ENCODE peak calls at places on chromosome 13, in nine cellular contexts. J is uterus; T is AG04450; H is pancreas; D is transverse colon; U is cardiac muscle cell; C is substantia nigra; A is CD4-positive, alpha-beta T cell; X is tibial artery. I is an unnamed sample.

GRCh38 chr13:24271611-24272451 is 37.5 kb upstream of the C1QTNF9 start:
- DNase-seq in D (peak; percentile 72), J (peak; percentile 52), A (peak; percentile 60), H (peak; percentile 93), T (peak; percentile 45), C (peak; percentile 63), X (peak; percentile 52), U (peak; percentile 90), I (no peak)

GRCh38 chr13:105090244-105090643 is 1445.2 kb downstream of the EFNB2 start:
- DNase-seq in T (no peak), A (no peak), D (no peak), U (peak; percentile 34), J (no peak), X (no peak), H (no peak), C (no peak), I (no peak)

GRCh38 chr13:98834254-98834960 is 81.9 kb upstream of the SLC15A1 start:
- DNase-seq in X (no peak), C (no peak), A (no peak), T (no peak), D (no peak), J (no peak), U (no peak), H (no peak), I (no peak)

GRCh38 chr13:89514534-89515312 is 1832.8 kb upstream of the MIR17HG start:
- DNase-seq in A (no peak), J (no peak), T (peak; percentile 11), D (no peak), X (no peak), H (no peak), U (peak; percentile 33), C (no peak), I (no peak)

GRCh38 chr13:27794921-27795717 is 2.8 kb downstream of the GSX1 start:
- DNase-seq in D (no peak), H (no peak), T (no peak), X (no peak), J (no peak), U (no peak), C (no peak), A (no peak), I (no peak)

GRCh38 chr13:21800847-21801616 is 130.2 kb downstream of the FGF9 start:
- DNase-seq in C (no peak), J (no peak), H (no peak), D (no peak), A (no peak), U (no peak), X (no peak), T (no peak), I (no peak)

GRCh38 chr13:40963927-40964326 is 55.2 kb downstream of the ELF1 start:
- DNase-seq in D (no peak), U (peak; percentile 29), X (no peak), C (no peak), J (no peak), T (no peak), H (no peak), A (no peak), I (no peak)

GRCh38 chr13:80052286-80052685 is 288.6 kb downstream of the SPRY2 start:
- DNase-seq in A (no peak), U (no peak), T (no peak), H (no peak), X (no peak), J (no peak), C (no peak), D (no peak), I (no peak)

GRCh38 chr13:55199132-55199531 is 1941.6 kb upstream of the PRR20A start:
- DNase-seq in U (no peak), X (no peak), J (no peak), H (no peak), T (no peak), D (no peak), C (no peak), A (no peak), I (no peak)

GRCh38 chr13:111506621-111507020 is 186.2 kb downstream of the TEX29 start:
- DNase-seq in T (no peak), J (no peak), A (no peak), H (no peak), X (no peak), D (no peak), C (no peak), U (no peak), I (no peak)

GRCh38 chr13:35512271-35512920 is 35.9 kb upstream of the MAB21L1 start:
- DNase-seq in X (no peak), D (no peak), C (no peak), J (peak; percentile 54), T (peak; percentile 16), H (no peak), A (no peak), U (peak; percentile 97), I (no peak)

GRCh38 chr13:20044086-20044485 is 85.6 kb downstream of the ZMYM2 start:
- DNase-seq in X (no peak), U (no peak), J (no peak), D (no peak), C (no peak), H (peak; percentile 20), A (no peak), T (no peak), I (no peak)

GRCh38 chr13:30676672-30677071 is 58.7 kb upstream of the ALOX5AP start:
- DNase-seq in U (peak; percentile 50), A (no peak), X (no peak), H (no peak), J (no peak), C (no peak), D (no peak), T (no peak), I (no peak)

GRCh38 chr13:25625361-25625760 is 253.6 kb downstream of the ATP8A2 start:
- DNase-seq in D (no peak), U (no peak), X (no peak), J (no peak), H (no peak), C (no peak), T (no peak), A (no peak), I (no peak)

GRCh38 chr13:113112893-113113845 is 7.6 kb downstream of the F7 start:
- DNase-seq in H (no peak), C (no peak), U (no peak), D (peak; percentile 0), J (peak; percentile 4), A (no peak), X (peak; percentile 10), T (no peak), I (no peak)

DNA sequence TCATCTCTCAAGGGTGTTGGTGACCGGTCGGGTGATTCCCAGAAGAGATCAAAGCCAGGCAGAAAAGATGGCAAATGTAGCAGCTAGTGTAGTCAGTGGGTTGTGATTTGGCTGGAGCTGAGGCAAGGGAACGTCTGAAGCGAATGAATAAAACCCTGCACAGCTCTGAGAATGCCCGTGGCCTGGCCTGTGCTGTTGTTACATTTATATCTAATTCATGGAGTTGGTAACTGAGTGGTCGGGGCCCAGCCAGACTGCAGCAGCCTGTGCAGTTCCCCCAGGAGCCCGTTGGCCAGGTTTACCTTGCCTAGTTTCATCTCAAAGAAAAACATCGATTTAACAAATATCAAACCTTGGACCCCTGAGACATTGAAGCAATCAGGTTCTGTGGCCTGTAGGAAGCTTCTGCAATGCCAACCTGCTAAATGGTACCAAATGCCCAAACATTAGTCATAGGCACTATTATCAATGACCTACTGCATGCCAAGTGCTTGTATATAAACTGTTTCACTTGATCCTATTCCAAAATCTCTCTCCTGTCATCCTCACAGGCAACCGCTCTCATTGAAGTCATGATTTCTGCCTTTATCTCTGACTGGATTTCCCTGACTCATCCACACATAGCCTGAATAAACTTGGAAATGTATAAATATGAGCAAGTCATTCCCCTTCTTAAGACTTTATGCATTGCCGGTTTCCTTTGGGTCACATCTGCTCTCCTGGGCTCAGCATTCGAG is 153.6 kb upstream of the SERP2 start:
- DNase-seq in J (no peak), A (no peak), T (peak; percentile 52), D (no peak), U (peak; percentile 58), H (no peak), X (no peak), C (no peak), I (no peak)
- H3K27ac ChIP-seq in J (peak overlapping the region; percentile 80), A (no peak overlapping the region), T (peak overlapping the region; percentile 47), D (peak overlapping the region; percentile 70), U (no peak overlapping the region), H (no peak overlapping the region), X (peak overlapping the region; percentile 89), C (peak overlapping the region; percentile 32), I (peak overlapping the region; percentile 71)

GRCh38 chr13:51771418-51772104 is 32.4 kb downstream of the DHRS12 start:
- DNase-seq in H (peak; percentile 92), T (no peak), J (no peak), D (no peak), A (no peak), U (no peak), X (no peak), C (no peak), I (no peak)

GRCh38 chr13:51770681-51771417 is 33.1 kb downstream of the DHRS12 start:
- DNase-seq in D (no peak), T (no peak), C (no peak), H (peak; percentile 74), J (no peak), X (no peak), U (no peak), A (no peak), I (no peak)

GRCh38 chr13:51772105-51772455 is 31.9 kb downstream of the DHRS12 start:
- DNase-seq in J (no peak), C (no peak), H (no peak), D (no peak), A (no peak), X (no peak), T (no peak), U (no peak), I (no peak)

GRCh38 chr13:51773515-51773914 is 30.4 kb downstream of the DHRS12 start:
- DNase-seq in T (no peak), D (no peak), U (no peak), H (no peak), J (no peak), X (no peak), C (no peak), A (no peak), I (no peak)

DNA sequence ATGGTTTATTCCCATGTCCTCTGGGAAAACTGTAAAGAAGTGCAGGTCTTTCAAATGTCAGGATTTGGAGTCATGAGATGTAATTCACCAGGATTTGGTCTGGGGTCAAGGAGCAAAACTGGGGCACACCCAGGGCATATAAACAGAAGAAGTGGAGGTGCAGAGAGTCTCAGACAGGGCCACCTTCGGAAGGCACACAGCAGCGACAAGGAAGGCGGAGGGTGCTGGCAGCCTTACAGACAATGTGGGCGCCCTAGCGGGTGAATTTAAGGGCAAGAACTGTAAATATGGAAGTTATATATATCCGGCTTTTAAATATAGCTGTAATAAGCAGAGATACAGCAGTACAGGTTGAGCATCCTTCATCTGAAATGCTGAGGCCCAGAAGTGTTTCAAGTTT is 31.2 kb downstream of the DHRS12 start:
- DNase-seq in A (no peak), U (no peak), C (no peak), J (no peak), X (no peak), D (no peak), H (no peak), T (no peak), I (peak; percentile 56)
- H3K27ac ChIP-seq in A (no peak overlapping the region), U (no peak overlapping the region), C (no peak overlapping the region), J (peak overlapping the region; percentile 92), X (no peak overlapping the region), D (no peak overlapping the region), H (peak overlapping the region; percentile 84), T (no peak overlapping the region), I (no peak overlapping the region)

GRCh38 chr13:26760835-26761582 is 423 bp upstream of the GPR12 start:
- DNase-seq in A (no peak), U (no peak), X (no peak), T (no peak), D (no peak), H (no peak), J (no peak), C (no peak), I (no peak)
- H3K27ac ChIP-seq in A (no peak overlapping the region), U (no peak overlapping the region), X (no peak overlapping the region), T (no peak overlapping the region), D (no peak overlapping the region), H (no peak overlapping the region), J (no peak overlapping the region), C (no peak overlapping the region), I (peak overlapping the region; percentile 44)

GRCh38 chr13:50914301-50914700 is 4.7 kb downstream of the RNASEH2B start:
- DNase-seq in T (no peak), X (no peak), J (no peak), H (no peak), D (no peak), C (no peak), U (no peak), A (no peak), I (no peak)
- H3K27ac ChIP-seq in T (no peak overlapping the region), X (no peak overlapping the region), J (peak overlapping the region; percentile 72), H (no peak overlapping the region), D (peak overlapping the region; percentile 44), C (no peak overlapping the region), U (no peak overlapping the region), A (no peak overlapping the region), I (no peak overlapping the region)

I was measured in caudate nucleus.